ENCODE peak calls at places on chromosome 12, in five cellular contexts. A is foreskin keratinocyte; U is K562; E is T-cell; F is stimulated activated memory B cell treated with anti-CD40 and anti-IgM and Interleukin-4, amounts not matched to agents 10 μg/mL and 1 μg/mL and 100 μg/mL, for 72 hours. Y is an unnamed sample.
A peak's percentile ranks its signal among the peaks of the same experiment; 100 is the strongest.

GRCh38 chr12:54988402-54989054 is 4.0 kb upstream of the TESPA1 start:
- ATAC-seq in A (no peak), U (peak; percentile 84), E (no peak), F (no peak), Y (no peak)

GRCh38 chr12:4283512-4284255 is 10.1 kb downstream of the CCND2 start:
- ATAC-seq in A (no peak), U (no peak), E (no peak), F (no peak), Y (no peak)

GRCh38 chr12:120833849-120834248 is 70.3 kb downstream of the SPPL3 start:
- ATAC-seq in A (no peak), U (no peak), E (no peak), F (no peak), Y (peak; percentile 67)

GRCh38 chr12:3445127-3445978 is 45.6 kb upstream of the PRMT8 start:
- ATAC-seq in A (no peak), U (no peak), E (no peak), F (no peak), Y (no peak)

GRCh38 chr12:45914090-45914489 is 76.3 kb downstream of the SCAF11 start:
- ATAC-seq in A (peak; percentile 94), U (peak; percentile 48), E (peak; percentile 52), F (peak; percentile 73), Y (peak; percentile 27)

GRCh38 chr12:108438687-108439086 is 76.4 kb upstream of the FICD start:
- ATAC-seq in A (no peak), U (no peak), E (no peak), F (no peak), Y (no peak)

GRCh38 chr12:122104844-122105243 is 26.3 kb downstream of the MLXIP start:
- ATAC-seq in A (no peak), U (no peak), E (peak; percentile 43), F (peak; percentile 75), Y (no peak)

GRCh38 chr12:52356762-52357580 is 10.3 kb downstream of the KRT85 start:
- ATAC-seq in A (no peak), U (no peak), E (no peak), F (no peak), Y (no peak)

GRCh38 chr12:32811686-32812392 is 56.1 kb upstream of the YARS2 start:
- ATAC-seq in A (no peak), U (no peak), E (no peak), F (no peak), Y (no peak)

GRCh38 chr12:109222062-109222461 is 87.0 kb downstream of the FOXN4 start:
- ATAC-seq in A (no peak), U (no peak), E (no peak), F (no peak), Y (no peak)

GRCh38 chr12:96327889-96328288 is 72.3 kb downstream of the CDK17 start:
- ATAC-seq in A (peak; percentile 26), U (peak; percentile 48), E (peak; percentile 44), F (peak; percentile 72), Y (peak; percentile 45)

GRCh38 chr12:124517260-124518050 is 50.0 kb downstream of the NCOR2 start:
- ATAC-seq in A (peak; percentile 30), U (no peak), E (no peak), F (no peak), Y (peak; percentile 9)

GRCh38 chr12:131230340-131231099 is 276.8 kb downstream of the ADGRD1 start:
- ATAC-seq in A (no peak), U (peak; percentile 19), E (no peak), F (no peak), Y (no peak)

GRCh38 chr12:26749781-26750180 is 83.2 kb downstream of the ITPR2 start:
- ATAC-seq in A (peak; percentile 38), U (no peak), E (no peak), F (peak; percentile 89), Y (peak; percentile 74)

GRCh38 chr12:42386310-42386709 is 60.3 kb downstream of the PPHLN1 start:
- ATAC-seq in A (no peak), U (peak; percentile 56), E (no peak), F (no peak), Y (no peak)

GRCh38 chr12:10503460-10503859 is 2.2 kb upstream of the EIF2S3B start:
- ATAC-seq in A (no peak), U (no peak), E (peak; percentile 37), F (no peak), Y (no peak)

GRCh38 chr12:132872975-132873421 is 14.4 kb downstream of the CHFR start:
- ATAC-seq in A (no peak), U (no peak), E (peak; percentile 90), F (peak; percentile 73), Y (no peak)

Y was measured in esophagus mucosa.